ENCODE peak calls at places on chromosomes 7 and 10, in five cellular contexts. N, P, J, B and I are unnamed samples.

GRCh38 chr10:124956764-124957163 is 14.8 kb downstream of the ZRANB1 start:
- DNase-seq in P (no peak), B (no peak), N (no peak), J (no peak), I (no peak)

GRCh38 chr7:92251181-92251580 is 5.4 kb downstream of the ANKIB1 start:
- DNase-seq in B (no peak), N (no peak), P (no peak), J (no peak), I (no peak)

GRCh38 chr10:32937824-32938482 is 20.1 kb downstream of the ITGB1 start:
- DNase-seq in B (no peak), P (no peak), N (no peak), J (no peak), I (no peak)

GRCh38 chr7:77791336-77791735 is 6.9 kb downstream of the TMEM60 start:
- DNase-seq in N (no peak), B (no peak), J (no peak), P (no peak), I (no peak)

GRCh38 chr10:48187126-48187525 is 87.4 kb downstream of the FRMPD2 start:
- DNase-seq in P (no peak), N (no peak), J (no peak), B (no peak), I (no peak)

GRCh38 chr10:13831711-13832110 is 244.9 kb downstream of the PRPF18 start:
- DNase-seq in J (no peak), N (no peak), P (no peak), B (no peak), I (no peak)

GRCh38 chr10:88820990-88821389 is 18.5 kb downstream of the LIPM start:
- DNase-seq in J (no peak), P (no peak), N (no peak), B (no peak), I (no peak)

GRCh38 chr7:128844777-128845311 is 14.6 kb downstream of the FLNC start:
- DNase-seq in J (no peak), P (no peak), N (no peak), B (no peak), I (no peak)

GRCh38 chr10:128881086-128881485 is 586.0 kb upstream of the MGMT start:
- DNase-seq in J (no peak), P (no peak), B (no peak), N (no peak), I (no peak)

GRCh38 chr10:126959906-126960685 is 54.9 kb downstream of the DOCK1 start:
- DNase-seq in J (no peak), N (no peak), B (no peak), P (no peak), I (no peak)

GRCh38 chr7:91302794-91303193 is 38.6 kb downstream of the FZD1 start:
- DNase-seq in J (no peak), B (no peak), N (no peak), P (no peak), I (no peak)

GRCh38 chr7:3482147-3482921 is 181.3 kb downstream of the SDK1 start:
- DNase-seq in P (no peak), J (no peak), N (no peak), B (no peak), I (peak; percentile 25)

GRCh38 chr10:124217031-124217430 is 123.6 kb upstream of the CHST15 start:
- DNase-seq in J (no peak), N (no peak), B (no peak), P (no peak), I (no peak)